ENCODE peak calls at places on chromosomes 2 and 18, in seven cellular contexts. One of them, this sample, is unnamed.

GRCh38 chr2:204027105-204027504 is 90.5 kb downstream of the ICOS start:
- DNase-seq in GM12865: peak
- DNase-seq in CD4-positive, alpha-beta T cell: no peak
- DNase-seq in kidney epithelial cell: no peak
- DNase-seq in pancreas: no peak
- DNase-seq in HL-60: no peak
- DNase-seq in IMR-90: peak
- DNase-seq in this sample: no peak

GRCh38 chr2:222440670-222441422 is 16.5 kb downstream of the SGPP2 start:
- DNase-seq in GM12865: no peak
- DNase-seq in CD4-positive, alpha-beta T cell: no peak
- DNase-seq in kidney epithelial cell: no peak
- DNase-seq in pancreas: no peak
- DNase-seq in HL-60: no peak
- DNase-seq in IMR-90: peak
- DNase-seq in this sample: no peak

GRCh38 chr2:80896576-80896975 is 592.0 kb upstream of the LRRTM1 start:
- DNase-seq in GM12865: peak
- DNase-seq in CD4-positive, alpha-beta T cell: no peak
- DNase-seq in kidney epithelial cell: no peak
- DNase-seq in pancreas: no peak
- DNase-seq in HL-60: no peak
- DNase-seq in IMR-90: no peak
- DNase-seq in this sample: no peak

GRCh38 chr2:52289776-52290175 is 1257.8 kb upstream of the NRXN1 start:
- DNase-seq in GM12865: no peak
- DNase-seq in CD4-positive, alpha-beta T cell: no peak
- DNase-seq in kidney epithelial cell: no peak
- DNase-seq in pancreas: no peak
- DNase-seq in HL-60: no peak
- DNase-seq in IMR-90: peak
- DNase-seq in this sample: no peak

GRCh38 chr2:218345491-218346176 is 11.0 kb upstream of the CATIP start:
- DNase-seq in GM12865: no peak
- DNase-seq in CD4-positive, alpha-beta T cell: no peak
- DNase-seq in kidney epithelial cell: no peak
- DNase-seq in pancreas: no peak
- DNase-seq in HL-60: no peak
- DNase-seq in IMR-90: no peak
- DNase-seq in this sample: no peak

GRCh38 chr2:62511636-62512035 is 5.6 kb upstream of the TMEM17 start:
- DNase-seq in GM12865: no peak
- DNase-seq in CD4-positive, alpha-beta T cell: no peak
- DNase-seq in kidney epithelial cell: no peak
- DNase-seq in pancreas: no peak
- DNase-seq in HL-60: no peak
- DNase-seq in IMR-90: no peak
- DNase-seq in this sample: no peak

GRCh38 chr2:200659410-200659809 is 73.6 kb downstream of the AOX1 start:
- DNase-seq in GM12865: no peak
- DNase-seq in CD4-positive, alpha-beta T cell: no peak
- DNase-seq in kidney epithelial cell: no peak
- DNase-seq in pancreas: no peak
- DNase-seq in HL-60: no peak
- DNase-seq in IMR-90: no peak
- DNase-seq in this sample: no peak

GRCh38 chr2:71388214-71388613 is 56.6 kb downstream of the ZNF638 start:
- DNase-seq in GM12865: no peak
- DNase-seq in CD4-positive, alpha-beta T cell: no peak
- DNase-seq in kidney epithelial cell: no peak
- DNase-seq in pancreas: no peak
- DNase-seq in HL-60: no peak
- DNase-seq in IMR-90: no peak
- DNase-seq in this sample: no peak

GRCh38 chr18:56891870-56892269 is 240.7 kb downstream of the WDR7 start:
- DNase-seq in GM12865: no peak
- DNase-seq in CD4-positive, alpha-beta T cell: no peak
- DNase-seq in kidney epithelial cell: no peak
- DNase-seq in pancreas: no peak
- DNase-seq in HL-60: no peak
- DNase-seq in IMR-90: no peak
- DNase-seq in this sample: no peak

GRCh38 chr2:219286436-219287115 is 7.4 kb downstream of the DNAJB2 start:
- DNase-seq in GM12865: no peak
- DNase-seq in CD4-positive, alpha-beta T cell: no peak
- DNase-seq in kidney epithelial cell: no peak
- DNase-seq in pancreas: no peak
- DNase-seq in HL-60: no peak
- DNase-seq in IMR-90: no peak
- DNase-seq in this sample: no peak

GRCh38 chr18:56402872-56403516 is 235.4 kb downstream of the TXNL1 start:
- DNase-seq in GM12865: no peak
- DNase-seq in CD4-positive, alpha-beta T cell: no peak
- DNase-seq in kidney epithelial cell: peak
- DNase-seq in pancreas: no peak
- DNase-seq in HL-60: peak
- DNase-seq in IMR-90: peak
- DNase-seq in this sample: no peak

GRCh38 chr2:212294816-212295215 is 243.8 kb downstream of the ERBB4 start:
- DNase-seq in GM12865: no peak
- DNase-seq in CD4-positive, alpha-beta T cell: no peak
- DNase-seq in kidney epithelial cell: no peak
- DNase-seq in pancreas: no peak
- DNase-seq in HL-60: no peak
- DNase-seq in IMR-90: no peak
- DNase-seq in this sample: no peak

GRCh38 chr2:190765386-190766173 is 115.0 kb upstream of the GLS start:
- DNase-seq in GM12865: no peak
- DNase-seq in CD4-positive, alpha-beta T cell: no peak
- DNase-seq in kidney epithelial cell: peak
- DNase-seq in pancreas: no peak
- DNase-seq in HL-60: no peak
- DNase-seq in IMR-90: peak
- DNase-seq in this sample: no peak

GRCh38 chr2:182240862-182241371 is 185.9 kb downstream of the PDE1A start:
- DNase-seq in GM12865: peak
- DNase-seq in CD4-positive, alpha-beta T cell: peak
- DNase-seq in kidney epithelial cell: no peak
- DNase-seq in pancreas: peak
- DNase-seq in HL-60: peak
- DNase-seq in IMR-90: peak
- DNase-seq in this sample: peak
- TF ChIP-seq CTCF in GM12865: peak
- TF ChIP-seq CTCF in CD4-positive, alpha-beta T cell: no peak
- TF ChIP-seq CTCF in kidney epithelial cell: peak
- TF ChIP-seq CTCF in pancreas: peak
- TF ChIP-seq CTCF in HL-60: peak
- TF ChIP-seq CTCF in IMR-90: peak
- TF ChIP-seq CTCF in this sample: peak

GRCh38 chr2:160220545-160221009 is 20.5 kb upstream of the ITGB6 start:
- DNase-seq in GM12865: peak
- DNase-seq in CD4-positive, alpha-beta T cell: no peak
- DNase-seq in kidney epithelial cell: no peak
- DNase-seq in pancreas: no peak
- DNase-seq in HL-60: no peak
- DNase-seq in IMR-90: no peak
- DNase-seq in this sample: no peak
- TF ChIP-seq CTCF in GM12865: no peak
- TF ChIP-seq CTCF in CD4-positive, alpha-beta T cell: no peak
- TF ChIP-seq CTCF in kidney epithelial cell: no peak
- TF ChIP-seq CTCF in pancreas: no peak
- TF ChIP-seq CTCF in HL-60: no peak
- TF ChIP-seq CTCF in IMR-90: no peak
- TF ChIP-seq CTCF in this sample: no peak

DNA sequence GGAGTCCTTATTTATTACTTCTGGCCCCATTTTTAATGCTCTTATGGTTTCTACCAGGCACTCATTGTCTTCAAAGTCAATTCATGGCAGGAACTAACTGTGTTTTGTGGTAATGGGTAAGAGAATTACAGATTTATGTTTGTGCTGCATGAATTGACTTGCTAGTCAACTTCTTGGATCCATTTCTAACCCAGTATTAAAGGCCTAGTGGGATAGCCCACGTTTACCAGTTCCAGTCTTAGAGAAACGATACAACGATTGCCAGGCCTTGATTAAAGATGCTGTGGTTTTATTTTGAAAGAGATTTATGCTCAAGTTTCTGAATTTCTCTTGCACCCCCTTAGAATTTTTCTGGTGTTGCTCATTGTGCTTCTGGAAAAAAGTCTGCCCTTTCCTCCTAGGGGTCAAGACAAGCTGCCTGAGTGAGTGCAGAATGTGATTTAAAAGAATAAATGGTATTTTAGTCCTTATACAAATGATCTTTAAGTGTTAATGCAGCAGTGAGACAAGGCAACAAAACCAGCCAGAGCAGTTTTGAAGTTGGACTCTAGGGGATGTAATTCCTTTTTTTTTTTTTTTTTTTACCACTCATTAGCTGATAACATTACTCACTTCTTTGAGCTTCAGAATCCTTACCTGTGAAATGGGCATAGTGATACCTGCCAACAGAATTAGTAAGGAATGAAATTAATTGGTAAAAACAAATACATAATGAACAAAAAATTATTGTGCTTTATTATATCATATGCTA is 101.5 kb downstream of the ARHGAP15 start:
- DNase-seq in GM12865: no peak
- DNase-seq in CD4-positive, alpha-beta T cell: no peak
- DNase-seq in kidney epithelial cell: no peak
- DNase-seq in pancreas: no peak
- DNase-seq in HL-60: no peak
- DNase-seq in IMR-90: no peak
- DNase-seq in this sample: no peak
- TF ChIP-seq CTCF in GM12865: no peak
- TF ChIP-seq CTCF in CD4-positive, alpha-beta T cell: no peak
- TF ChIP-seq CTCF in kidney epithelial cell: no peak
- TF ChIP-seq CTCF in pancreas: no peak
- TF ChIP-seq CTCF in HL-60: no peak
- TF ChIP-seq CTCF in IMR-90: no peak
- TF ChIP-seq CTCF in this sample: no peak

GRCh38 chr2:187529977-187530721 is 24.1 kb downstream of the TFPI start:
- DNase-seq in GM12865: no peak
- DNase-seq in CD4-positive, alpha-beta T cell: no peak
- DNase-seq in kidney epithelial cell: no peak
- DNase-seq in pancreas: no peak
- DNase-seq in HL-60: no peak
- DNase-seq in IMR-90: no peak
- DNase-seq in this sample: no peak

GRCh38 chr2:187528042-187528441 is 26.2 kb downstream of the TFPI start:
- DNase-seq in GM12865: no peak
- DNase-seq in CD4-positive, alpha-beta T cell: no peak
- DNase-seq in kidney epithelial cell: no peak
- DNase-seq in pancreas: no peak
- DNase-seq in HL-60: no peak
- DNase-seq in IMR-90: no peak
- DNase-seq in this sample: no peak

GRCh38 chr2:187527262-187527661 is 27.0 kb downstream of the TFPI start:
- DNase-seq in GM12865: no peak
- DNase-seq in CD4-positive, alpha-beta T cell: no peak
- DNase-seq in kidney epithelial cell: no peak
- DNase-seq in pancreas: no peak
- DNase-seq in HL-60: no peak
- DNase-seq in IMR-90: peak
- DNase-seq in this sample: no peak

GRCh38 chr2:187529248-187529976 is 24.8 kb downstream of the TFPI start:
- DNase-seq in GM12865: no peak
- DNase-seq in CD4-positive, alpha-beta T cell: no peak
- DNase-seq in kidney epithelial cell: no peak
- DNase-seq in pancreas: no peak
- DNase-seq in HL-60: no peak
- DNase-seq in IMR-90: no peak
- DNase-seq in this sample: no peak

GRCh38 chr2:187532333-187533120 is 21.7 kb downstream of the TFPI start:
- DNase-seq in GM12865: peak
- DNase-seq in CD4-positive, alpha-beta T cell: no peak
- DNase-seq in kidney epithelial cell: no peak
- DNase-seq in pancreas: no peak
- DNase-seq in HL-60: no peak
- DNase-seq in IMR-90: no peak
- DNase-seq in this sample: no peak
- TF ChIP-seq CTCF in GM12865: no peak
- TF ChIP-seq CTCF in CD4-positive, alpha-beta T cell: no peak
- TF ChIP-seq CTCF in kidney epithelial cell: no peak
- TF ChIP-seq CTCF in pancreas: no peak
- TF ChIP-seq CTCF in HL-60: no peak
- TF ChIP-seq CTCF in IMR-90: no peak
- TF ChIP-seq CTCF in this sample: no peak

This sample was measured in Peyer's patch.